ENCODE peak calls at places on chromosome 4, in seven cellular contexts. One of them, this sample, is unnamed.

GRCh38 chr4:125254111-125254510 is 60.6 kb upstream of the FAT4 start:
- DNase-seq in GM06990: no peak
- DNase-seq in A549: no peak
- DNase-seq in left ventricle myocardium inferior: no peak
- DNase-seq in fibroblast of the aortic adventitia: peak; percentile 18
- DNase-seq in H1: no peak
- DNase-seq in cardiac muscle cell: peak; percentile 9
- DNase-seq in this sample: no peak

GRCh38 chr4:122783301-122784215 is 43.1 kb upstream of the FGF2 start:
- DNase-seq in fibroblast of the aortic adventitia: peak; percentile 98
- DNase-seq in cardiac muscle cell: peak; percentile 94
- DNase-seq in left ventricle myocardium inferior: peak; percentile 66
- DNase-seq in GM06990: no peak
- DNase-seq in A549: peak; percentile 70
- DNase-seq in H1: peak; percentile 95
- DNase-seq in this sample: peak; percentile 45

GRCh38 chr4:153111426-153112070 is 92.7 kb upstream of the TRIM2 start:
- DNase-seq in left ventricle myocardium inferior: no peak
- DNase-seq in A549: no peak
- DNase-seq in cardiac muscle cell: no peak
- DNase-seq in H1: no peak
- DNase-seq in GM06990: no peak
- DNase-seq in fibroblast of the aortic adventitia: no peak
- DNase-seq in this sample: no peak

GRCh38 chr4:154707877-154708276 is 35.9 kb upstream of the LRAT start:
- DNase-seq in H1: no peak
- DNase-seq in cardiac muscle cell: no peak
- DNase-seq in GM06990: no peak
- DNase-seq in fibroblast of the aortic adventitia: no peak
- DNase-seq in A549: no peak
- DNase-seq in left ventricle myocardium inferior: no peak
- DNase-seq in this sample: no peak

GRCh38 chr4:8000247-8000646 is 60.6 kb upstream of the AFAP1 start:
- DNase-seq in left ventricle myocardium inferior: no peak
- DNase-seq in GM06990: no peak
- DNase-seq in H1: no peak
- DNase-seq in A549: no peak
- DNase-seq in fibroblast of the aortic adventitia: no peak
- DNase-seq in cardiac muscle cell: no peak
- DNase-seq in this sample: no peak

GRCh38 chr4:18689308-18689915 is 667.9 kb upstream of the LCORL start:
- DNase-seq in cardiac muscle cell: peak; percentile 77
- DNase-seq in left ventricle myocardium inferior: no peak
- DNase-seq in GM06990: no peak
- DNase-seq in fibroblast of the aortic adventitia: peak; percentile 78
- DNase-seq in A549: peak; percentile 36
- DNase-seq in H1: no peak
- DNase-seq in this sample: no peak

GRCh38 chr4:26431461-26432165 is 58.7 kb downstream of the CCKAR start:
- DNase-seq in left ventricle myocardium inferior: no peak
- DNase-seq in A549: no peak
- DNase-seq in H1: no peak
- DNase-seq in GM06990: no peak
- DNase-seq in cardiac muscle cell: no peak
- DNase-seq in fibroblast of the aortic adventitia: peak; percentile 41
- DNase-seq in this sample: no peak

GRCh38 chr4:123547167-123547817 is 150.7 kb downstream of the SPRY1 start:
- DNase-seq in fibroblast of the aortic adventitia: no peak
- DNase-seq in A549: no peak
- DNase-seq in left ventricle myocardium inferior: no peak
- DNase-seq in H1: peak; percentile 49
- DNase-seq in cardiac muscle cell: no peak
- DNase-seq in GM06990: no peak
- DNase-seq in this sample: no peak

GRCh38 chr4:32216502-32216901 is 1496.3 kb downstream of the PCDH7 start:
- DNase-seq in GM06990: no peak
- DNase-seq in A549: no peak
- DNase-seq in cardiac muscle cell: no peak
- DNase-seq in fibroblast of the aortic adventitia: no peak
- DNase-seq in H1: no peak
- DNase-seq in left ventricle myocardium inferior: no peak
- DNase-seq in this sample: no peak

GRCh38 chr4:184097240-184097619 is 120.4 kb downstream of the ENPP6 start:
- DNase-seq in H1: peak; percentile 56
- DNase-seq in A549: no peak
- DNase-seq in fibroblast of the aortic adventitia: no peak
- DNase-seq in left ventricle myocardium inferior: peak; percentile 43
- DNase-seq in GM06990: peak; percentile 49
- DNase-seq in cardiac muscle cell: peak; percentile 11
- DNase-seq in this sample: peak; percentile 55

GRCh38 chr4:184099033-184099432 is 118.6 kb downstream of the ENPP6 start:
- DNase-seq in cardiac muscle cell: no peak
- DNase-seq in A549: no peak
- DNase-seq in GM06990: no peak
- DNase-seq in fibroblast of the aortic adventitia: no peak
- DNase-seq in H1: no peak
- DNase-seq in left ventricle myocardium inferior: no peak
- DNase-seq in this sample: no peak

GRCh38 chr4:184097815-184098214 is 119.9 kb downstream of the ENPP6 start:
- DNase-seq in left ventricle myocardium inferior: no peak
- DNase-seq in cardiac muscle cell: no peak
- DNase-seq in H1: no peak
- DNase-seq in GM06990: no peak
- DNase-seq in fibroblast of the aortic adventitia: no peak
- DNase-seq in A549: no peak
- DNase-seq in this sample: no peak

GRCh38 chr4:184094532-184095192 is 123.0 kb downstream of the ENPP6 start:
- DNase-seq in A549: no peak
- DNase-seq in GM06990: no peak
- DNase-seq in H1: no peak
- DNase-seq in fibroblast of the aortic adventitia: no peak
- DNase-seq in cardiac muscle cell: no peak
- DNase-seq in left ventricle myocardium inferior: no peak
- DNase-seq in this sample: no peak

DNA sequence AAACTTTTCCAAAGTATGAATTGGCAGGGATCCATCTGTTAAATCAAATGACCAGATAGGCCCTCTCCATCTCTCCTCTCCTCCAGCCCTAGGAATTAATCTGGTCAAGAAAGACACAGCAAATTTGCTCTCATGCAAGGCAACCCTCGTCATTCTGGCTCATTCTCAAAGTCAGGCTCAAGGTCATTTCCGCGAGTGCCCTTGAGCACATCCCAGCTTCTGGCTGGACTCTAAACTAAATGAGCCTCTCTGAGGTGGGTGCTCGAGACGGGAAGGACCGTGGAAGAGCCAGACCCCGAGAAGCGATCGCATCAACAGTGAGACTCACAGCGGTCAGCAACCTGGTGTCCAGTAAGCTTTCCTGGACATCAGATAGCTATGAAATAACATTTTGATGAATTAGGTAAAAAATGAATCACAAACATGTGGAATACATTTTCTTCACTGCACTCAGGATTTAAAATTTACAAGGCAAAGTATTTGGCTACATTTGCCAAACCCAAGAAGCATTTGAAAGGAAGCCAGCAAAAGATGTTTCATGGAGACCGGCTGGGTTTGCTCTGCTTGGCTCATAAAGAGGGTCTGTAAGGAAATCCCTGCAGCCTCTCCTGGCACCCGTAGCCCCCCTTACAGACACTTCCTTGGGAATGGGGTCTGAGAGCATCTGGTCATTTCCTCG is 121.0 kb downstream of the ENPP6 start:
- DNase-seq in H1: no peak
- DNase-seq in GM06990: no peak
- DNase-seq in left ventricle myocardium inferior: no peak
- DNase-seq in A549: no peak
- DNase-seq in cardiac muscle cell: peak; percentile 20
- DNase-seq in fibroblast of the aortic adventitia: peak; percentile 73
- DNase-seq in this sample: no peak
- H3K4me3 ChIP-seq in H1: no peak overlapping the region
- H3K4me3 ChIP-seq in GM06990: no peak overlapping the region
- H3K4me3 ChIP-seq in left ventricle myocardium inferior: peak overlapping the region; percentile 52
- H3K4me3 ChIP-seq in A549: no peak overlapping the region
- H3K4me3 ChIP-seq in cardiac muscle cell: no peak overlapping the region
- H3K4me3 ChIP-seq in fibroblast of the aortic adventitia: peak overlapping the region; percentile 41
- H3K4me3 ChIP-seq in this sample: no peak overlapping the region

GRCh38 chr4:78691333-78691732 is 84.8 kb upstream of the BMP2K start:
- DNase-seq in GM06990: no peak
- DNase-seq in A549: no peak
- DNase-seq in fibroblast of the aortic adventitia: no peak
- DNase-seq in left ventricle myocardium inferior: no peak
- DNase-seq in H1: no peak
- DNase-seq in cardiac muscle cell: peak; percentile 38
- DNase-seq in this sample: no peak
- TF ChIP-seq CTCF in GM06990: no peak
- TF ChIP-seq CTCF in A549: no peak
- TF ChIP-seq CTCF in fibroblast of the aortic adventitia: no peak
- TF ChIP-seq CTCF in left ventricle myocardium inferior: no peak
- TF ChIP-seq CTCF in H1: no peak
- TF ChIP-seq CTCF in cardiac muscle cell: no peak
- TF ChIP-seq CTCF in this sample: no peak

DNA sequence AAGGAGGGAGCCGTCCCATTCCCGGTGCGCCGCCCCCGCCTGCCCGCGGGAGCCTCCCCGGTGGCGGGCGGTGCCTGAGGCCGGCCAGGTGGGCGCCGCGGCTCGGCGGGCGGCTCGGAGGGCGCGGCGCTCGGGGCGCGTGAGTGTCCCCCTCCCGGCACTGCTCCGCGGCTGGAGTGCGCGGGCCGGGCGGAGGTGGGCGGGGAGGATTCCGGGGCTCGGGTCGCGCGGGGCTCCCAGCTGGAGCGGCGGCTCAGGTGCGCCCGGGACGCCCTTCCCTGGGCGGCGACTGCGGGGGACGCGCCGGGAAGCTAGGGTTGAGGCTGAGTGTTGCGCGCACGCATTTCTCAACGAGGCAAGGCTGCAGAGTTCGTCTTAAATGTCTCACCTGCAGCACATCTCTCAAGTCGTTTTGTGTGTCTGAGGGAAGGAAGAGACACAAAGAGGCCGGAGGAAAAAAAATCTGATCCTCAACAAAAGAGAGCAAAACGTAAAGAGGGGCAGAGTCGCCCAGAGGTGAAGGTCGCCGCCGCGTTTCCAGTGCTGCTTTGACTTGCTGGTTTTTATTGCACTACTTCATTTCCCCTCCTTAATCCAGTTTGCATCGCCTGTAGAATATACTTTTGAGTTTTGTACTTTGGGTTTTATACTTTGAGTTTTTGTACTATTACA is 106.7 kb upstream of the STOX2 start:
- DNase-seq in fibroblast of the aortic adventitia: no peak
- DNase-seq in left ventricle myocardium inferior: no peak
- DNase-seq in cardiac muscle cell: no peak
- DNase-seq in A549: no peak
- DNase-seq in GM06990: no peak
- DNase-seq in H1: no peak
- DNase-seq in this sample: no peak
- H3K4me3 ChIP-seq in fibroblast of the aortic adventitia: no peak overlapping the region
- H3K4me3 ChIP-seq in left ventricle myocardium inferior: peak overlapping the region; percentile 82
- H3K4me3 ChIP-seq in cardiac muscle cell: peak overlapping the region; percentile 50
- H3K4me3 ChIP-seq in A549: peak overlapping the region; percentile 64
- H3K4me3 ChIP-seq in GM06990: no peak overlapping the region
- H3K4me3 ChIP-seq in H1: peak overlapping the region; percentile 52
- H3K4me3 ChIP-seq in this sample: peak overlapping the region; percentile 42

GRCh38 chr4:17511950-17512795 is at the start of gene QDPR:
- DNase-seq in left ventricle myocardium inferior: peak; percentile 86
- DNase-seq in cardiac muscle cell: peak; percentile 76
- DNase-seq in A549: peak; percentile 69
- DNase-seq in H1: peak; percentile 56
- DNase-seq in GM06990: peak; percentile 88
- DNase-seq in fibroblast of the aortic adventitia: peak; percentile 51
- DNase-seq in this sample: peak; percentile 94
- TF ChIP-seq CTCF in left ventricle myocardium inferior: peak; percentile 63
- TF ChIP-seq CTCF in cardiac muscle cell: peak; percentile 21
- TF ChIP-seq CTCF in A549: peak; percentile 52
- TF ChIP-seq CTCF in H1: peak; percentile 45
- TF ChIP-seq CTCF in GM06990: peak; percentile 24
- TF ChIP-seq CTCF in fibroblast of the aortic adventitia: peak; percentile 48
- TF ChIP-seq CTCF in this sample: peak; percentile 47

GRCh38 chr4:3871881-3872833 is 106.0 kb downstream of the ADRA2C start:
- DNase-seq in cardiac muscle cell: no peak
- DNase-seq in left ventricle myocardium inferior: peak; percentile 9
- DNase-seq in fibroblast of the aortic adventitia: no peak
- DNase-seq in H1: no peak
- DNase-seq in A549: peak; percentile 14
- DNase-seq in GM06990: no peak
- DNase-seq in this sample: peak; percentile 35
- H3K4me3 ChIP-seq in cardiac muscle cell: peak overlapping the region; percentile 21
- H3K4me3 ChIP-seq in left ventricle myocardium inferior: no peak overlapping the region
- H3K4me3 ChIP-seq in fibroblast of the aortic adventitia: no peak overlapping the region
- H3K4me3 ChIP-seq in H1: peak overlapping the region; percentile 31
- H3K4me3 ChIP-seq in A549: no peak overlapping the region
- H3K4me3 ChIP-seq in GM06990: no peak overlapping the region
- H3K4me3 ChIP-seq in this sample: no peak overlapping the region

GRCh38 chr4:76984127-76984526 is 34.6 kb downstream of the SEPTIN11 start:
- DNase-seq in H1: no peak
- DNase-seq in cardiac muscle cell: peak; percentile 71
- DNase-seq in A549: no peak
- DNase-seq in fibroblast of the aortic adventitia: peak; percentile 73
- DNase-seq in left ventricle myocardium inferior: no peak
- DNase-seq in GM06990: peak; percentile 36
- DNase-seq in this sample: no peak
- TF ChIP-seq CTCF in H1: peak; percentile 23
- TF ChIP-seq CTCF in cardiac muscle cell: peak; percentile 40
- TF ChIP-seq CTCF in A549: peak; percentile 20
- TF ChIP-seq CTCF in fibroblast of the aortic adventitia: peak; percentile 51
- TF ChIP-seq CTCF in left ventricle myocardium inferior: peak; percentile 38
- TF ChIP-seq CTCF in GM06990: peak; percentile 54
- TF ChIP-seq CTCF in this sample: peak; percentile 16

This sample was measured in right lobe of liver.